ENCODE peak calls at places on chromosomes 16 and 17, in five cellular contexts. B is left ventricle myocardium inferior, M is hepatocyte, Z is HCT116, K is GM23338. O is an unnamed sample. For H3K4me1, the result is how much of the 10 kb centered on the place peaks cover.

GRCh38 chr17:58308985-58309917 is 19.3 kb downstream of the TSPOAP1 start:
- DNase-seq in M (no peak), Z (no peak), K (no peak), B (no peak), O (peak)

GRCh38 chr17:29618272-29619065 is 4.2 kb downstream of the CORO6 start:
- DNase-seq in Z (no peak), B (no peak), M (no peak), K (peak), O (no peak)

GRCh38 chr17:20993863-20994778 is 48.7 kb downstream of the USP22 start:
- DNase-seq in K (no peak), B (no peak), Z (no peak), M (peak), O (peak)

GRCh38 chr17:55219939-55220338 is 44.8 kb upstream of the HLF start:
- DNase-seq in K (no peak), M (no peak), Z (no peak), B (no peak), O (no peak)

GRCh38 chr17:60422162-60422665 is at the start of gene CHCT1:
- DNase-seq in B (no peak), K (peak), M (no peak), Z (no peak), O (peak)

GRCh38 chr17:19331134-19331533 is 31.4 kb downstream of the B9D1 start:
- DNase-seq in B (no peak), M (no peak), K (no peak), Z (no peak), O (no peak)

GRCh38 chr17:36512641-36513040 is 22.0 kb downstream of the MYO19 start:
- DNase-seq in K (no peak), Z (no peak), M (no peak), B (no peak), O (no peak)

GRCh38 chr16:3656491-3657468 is 2.3 kb downstream of the DNASE1 start:
- DNase-seq in K (no peak), M (no peak), B (no peak), Z (no peak), O (peak)

GRCh38 chr17:37818689-37819088 is 73.8 kb upstream of the HNF1B start:
- DNase-seq in K (no peak), B (no peak), M (no peak), Z (peak), O (peak)

GRCh38 chr17:66229783-66230538 is 746 bp upstream of the APOH start:
- DNase-seq in M (no peak), K (no peak), Z (no peak), B (no peak), O (no peak)

GRCh38 chr17:34503804-34504203 is 75.6 kb upstream of the TMEM132E start:
- DNase-seq in Z (no peak), K (no peak), M (peak), B (peak), O (peak)

GRCh38 chr16:88941933-88942909 is 34.8 kb downstream of the CBFA2T3 start:
- DNase-seq in Z (peak), B (peak), M (peak), K (peak), O (peak)

GRCh38 chr17:56045907-56046306 is 107.4 kb upstream of the ANKFN1 start:
- DNase-seq in K (peak), M (no peak), B (no peak), Z (no peak), O (no peak)

GRCh38 chr17:50072130-50072529 is 16.2 kb downstream of the ITGA3 start:
- DNase-seq in M (no peak), K (no peak), B (no peak), Z (no peak), O (no peak)

GRCh38 chr16:48054881-48055601 is 100.8 kb downstream of the ABCC12 start:
- DNase-seq in M (peak), Z (peak), K (peak), B (no peak), O (peak)

GRCh38 chr16:9134739-9135138 is 43.3 kb downstream of the HAPSTR1 start:
- DNase-seq in Z (peak), B (no peak), M (peak), K (peak), O (peak)

GRCh38 chr17:66630379-66630778 is 204.5 kb upstream of the CACNG5 start:
- DNase-seq in K (no peak), Z (no peak), B (no peak), M (no peak), O (no peak)

GRCh38 chr17:55659661-55660060 is 63.0 kb downstream of the TMEM100 start:
- DNase-seq in M (no peak), B (no peak), Z (no peak), K (no peak), O (no peak)

GRCh38 chr16:22726868-22727267 is 87.1 kb upstream of the HS3ST2 start:
- DNase-seq in K (no peak), B (no peak), M (no peak), Z (no peak), O (no peak)

GRCh38 chr17:77436058-77436442 is 295.3 kb downstream of the SEC14L1 start:
- DNase-seq in M (peak), B (peak), Z (no peak), K (peak), O (no peak)

GRCh38 chr17:67620088-67620487 is 97.6 kb upstream of the NOL11 start:
- DNase-seq in M (no peak), Z (no peak), K (no peak), B (no peak), O (no peak)

GRCh38 chr17:66304304-66305174 is 2.1 kb downstream of the PRKCA start:
- DNase-seq in B (no peak), Z (no peak), K (peak), M (no peak), O (no peak)

GRCh38 chr17:40497704-40498103 is 3.7 kb downstream of the TNS4 start:
- DNase-seq in M (no peak), Z (no peak), B (no peak), K (no peak), O (no peak)

GRCh38 chr16:17784073-17784472 is 313.3 kb upstream of the XYLT1 start:
- DNase-seq in B (no peak), K (peak), Z (no peak), M (peak), O (no peak)

GRCh38 chr16:87607223-87607622 is 4.9 kb downstream of the JPH3 start:
- DNase-seq in M (no peak), Z (no peak), B (no peak), K (no peak), O (no peak)

GRCh38 chr17:74545456-74546230 is at the start of gene CD300C:
- DNase-seq in M (no peak), K (no peak), B (peak), Z (no peak), O (peak)

GRCh38 chr16:58086381-58087208 is 42.6 kb downstream of the CFAP20 start:
- DNase-seq in B (no peak), K (no peak), M (no peak), Z (no peak), O (no peak)

GRCh38 chr17:57868007-57868774 is 18.3 kb upstream of the MRPS23 start:
- DNase-seq in K (peak), M (peak), B (peak), Z (peak), O (peak)

GRCh38 chr16:4800290-4801041 is 2.0 kb downstream of the ROGDI start:
- DNase-seq in K (no peak), Z (no peak), M (no peak), B (peak), O (peak)

GRCh38 chr17:81552244-81553017 is at the start of gene FAAP100:
- DNase-seq in B (peak), Z (peak), K (peak), M (peak), O (peak)

GRCh38 chr17:66351053-66351452 is 48.6 kb downstream of the PRKCA start:
- DNase-seq in Z (no peak), B (no peak), K (no peak), M (no peak), O (peak)

GRCh38 chr17:7855643-7856080 is 796 bp downstream of the TMEM88 start:
- DNase-seq in B (no peak), Z (no peak), M (no peak), K (no peak), O (no peak)

GRCh38 chr17:60154616-60155426 is 5.0 kb downstream of the CA4 start:
- DNase-seq in Z (no peak), K (peak), M (no peak), B (no peak), O (peak)

GRCh38 chr16:10870808-10871156 is 6.2 kb upstream of the CIITA start:
- DNase-seq in M (no peak), B (no peak), K (no peak), Z (no peak), O (no peak)

GRCh38 chr16:86365513-86366040 is 144.8 kb upstream of the FOXF1 start:
- DNase-seq in M (no peak), B (no peak), K (no peak), Z (no peak), O (no peak)
- H3K4me1 ChIP-seq in M (under half), B (under half), K (under half), Z (under half), O (under half)

GRCh38 chr17:83025636-83026280 is 53.7 kb upstream of the METRNL start:
- DNase-seq in K (no peak), B (no peak), Z (no peak), M (no peak), O (no peak)
- H3K27ac ChIP-seq in K (no peak), B (no peak), Z (no peak), M (no peak), O (no peak)

GRCh38 chr16:67166035-67166882 is 1.7 kb downstream of the HSF4 start:
- DNase-seq in B (no peak), M (no peak), K (no peak), Z (no peak), O (no peak)
- H3K4me1 ChIP-seq in B (half or more), M (under half), K (under half), Z (under half), O (half or more)

DNA sequence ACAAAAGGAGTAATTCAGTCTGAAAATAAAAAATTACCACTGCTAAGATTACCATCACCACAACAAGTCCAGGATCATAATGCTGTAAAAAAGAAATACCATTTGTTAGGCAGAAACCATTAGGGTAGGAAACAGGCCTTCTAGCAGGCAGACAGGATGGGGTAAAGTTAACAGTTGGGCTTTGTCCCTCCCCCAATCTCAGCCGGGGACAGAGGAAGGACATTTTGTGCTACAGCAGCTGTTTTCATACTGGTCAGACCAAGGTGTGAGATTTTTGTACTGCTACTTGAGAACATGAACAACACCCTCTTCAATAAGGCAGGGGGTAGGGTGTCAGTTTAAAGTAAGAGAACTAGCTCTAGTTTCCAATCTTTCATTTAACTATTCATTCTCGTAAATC is 49.2 kb upstream of the ITGA2B start:
- DNase-seq in Z (no peak), B (no peak), M (no peak), K (peak), O (no peak)
- H3K27ac ChIP-seq in Z (no peak), B (peak), M (no peak), K (peak), O (peak)

GRCh38 chr17:64348666-64349065 is 42.0 kb downstream of the PECAM1 start:
- DNase-seq in B (no peak), Z (no peak), M (no peak), K (no peak), O (no peak)
- H3K4me1 ChIP-seq in B (under half), Z (under half), M (under half), K (under half), O (under half)

DNA sequence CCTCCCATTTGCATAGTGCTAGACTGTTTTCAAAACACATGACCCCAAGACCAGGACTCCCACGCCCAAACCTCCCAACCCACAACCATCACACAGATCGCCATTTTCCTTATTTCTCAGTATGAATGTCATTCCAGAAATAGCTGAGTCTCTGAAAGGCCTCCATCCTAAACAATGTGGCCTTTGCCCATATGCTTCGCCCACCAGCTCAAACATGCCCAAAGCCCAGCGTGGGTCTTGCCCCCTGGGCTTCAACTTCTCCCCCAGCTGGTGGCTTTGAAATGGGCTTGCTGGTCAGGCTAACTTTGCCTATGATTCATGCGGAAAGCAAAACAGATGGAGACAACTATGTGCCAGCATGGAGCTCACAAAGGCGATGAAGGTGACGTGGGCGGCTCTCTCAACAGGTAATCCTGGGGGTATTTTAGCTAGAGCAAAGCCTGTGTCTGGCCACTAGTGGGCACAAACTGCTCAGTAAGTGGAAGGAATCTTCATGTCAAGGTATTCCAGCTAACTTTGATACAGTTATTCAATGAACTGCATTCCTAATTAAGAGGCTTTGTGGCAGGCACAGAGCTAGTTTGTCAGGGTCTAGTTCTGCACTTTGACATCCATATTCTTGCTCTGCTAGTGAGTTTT is 17.1 kb downstream of the PMP22 start:
- DNase-seq in B (no peak), K (peak), M (no peak), Z (no peak), O (no peak)
- H3K27ac ChIP-seq in B (peak), K (no peak), M (no peak), Z (no peak), O (no peak)

GRCh38 chr16:27408602-27409031 is 6.6 kb downstream of the IL21R start:
- DNase-seq in B (no peak), K (no peak), Z (no peak), M (no peak), O (no peak)

GRCh38 chr16:27408012-27408601 is 6.1 kb downstream of the IL21R start:
- DNase-seq in B (no peak), M (no peak), K (no peak), Z (no peak), O (no peak)

GRCh38 chr16:27406729-27407128 is 4.8 kb downstream of the IL21R start:
- DNase-seq in Z (no peak), M (no peak), K (no peak), B (no peak), O (no peak)

GRCh38 chr16:27405546-27406451 is 3.8 kb downstream of the IL21R start:
- DNase-seq in K (no peak), B (no peak), M (no peak), Z (no peak), O (no peak)

GRCh38 chr16:27407158-27407557 is 5.2 kb downstream of the IL21R start:
- DNase-seq in Z (no peak), M (no peak), K (no peak), B (no peak), O (no peak)
- H3K4me1 ChIP-seq in Z (under half), M (under half), K (under half), B (under half), O (under half)

DNA sequence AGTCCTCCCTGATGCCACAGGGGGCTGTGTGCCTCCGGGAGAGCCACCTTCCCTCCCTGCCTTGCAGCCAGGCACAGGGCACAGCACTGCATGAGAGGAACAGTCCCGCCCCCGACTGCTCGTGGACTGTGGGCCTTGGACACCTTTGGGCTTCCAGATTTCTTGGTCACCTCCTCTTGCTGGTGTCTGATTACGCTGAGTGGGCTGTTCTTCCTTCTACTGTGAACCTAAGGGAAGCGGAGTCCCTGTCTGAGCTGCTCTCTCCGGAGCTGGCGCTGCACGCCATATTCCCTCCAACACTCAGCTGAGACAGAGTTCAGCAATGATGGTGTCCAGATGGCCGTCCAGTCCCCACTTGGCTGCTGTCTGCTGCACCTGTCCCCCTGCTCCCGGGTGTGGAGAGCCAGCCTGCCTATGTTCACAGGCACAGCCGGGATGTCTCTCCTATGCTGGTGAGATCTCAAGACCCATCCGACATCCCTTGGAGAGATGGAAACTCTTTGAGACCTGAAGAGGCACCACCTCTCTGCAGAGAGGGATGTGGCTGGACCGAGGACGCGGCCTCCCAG is 171.7 kb downstream of the ENGASE start:
- DNase-seq in B (no peak), Z (no peak), M (no peak), K (no peak), O (no peak)
- H3K27ac ChIP-seq in B (no peak), Z (no peak), M (no peak), K (no peak), O (no peak)

GRCh38 chr16:86511317-86512161 is 1.2 kb downstream of the FOXF1 start:
- DNase-seq in B (no peak), Z (no peak), M (no peak), K (no peak), O (no peak)

GRCh38 chr16:86512301-86512859 is 2.1 kb downstream of the FOXF1 start:
- DNase-seq in Z (no peak), K (no peak), B (no peak), M (no peak), O (no peak)

GRCh38 chr16:86509759-86510464 is 415 bp upstream of the FOXF1 start:
- DNase-seq in B (peak), Z (no peak), K (peak), M (peak), O (peak)

GRCh38 chr16:86508947-86509758 is 1.2 kb upstream of the FOXF1 start:
- DNase-seq in K (peak), B (peak), M (peak), Z (peak), O (no peak)

DNA sequence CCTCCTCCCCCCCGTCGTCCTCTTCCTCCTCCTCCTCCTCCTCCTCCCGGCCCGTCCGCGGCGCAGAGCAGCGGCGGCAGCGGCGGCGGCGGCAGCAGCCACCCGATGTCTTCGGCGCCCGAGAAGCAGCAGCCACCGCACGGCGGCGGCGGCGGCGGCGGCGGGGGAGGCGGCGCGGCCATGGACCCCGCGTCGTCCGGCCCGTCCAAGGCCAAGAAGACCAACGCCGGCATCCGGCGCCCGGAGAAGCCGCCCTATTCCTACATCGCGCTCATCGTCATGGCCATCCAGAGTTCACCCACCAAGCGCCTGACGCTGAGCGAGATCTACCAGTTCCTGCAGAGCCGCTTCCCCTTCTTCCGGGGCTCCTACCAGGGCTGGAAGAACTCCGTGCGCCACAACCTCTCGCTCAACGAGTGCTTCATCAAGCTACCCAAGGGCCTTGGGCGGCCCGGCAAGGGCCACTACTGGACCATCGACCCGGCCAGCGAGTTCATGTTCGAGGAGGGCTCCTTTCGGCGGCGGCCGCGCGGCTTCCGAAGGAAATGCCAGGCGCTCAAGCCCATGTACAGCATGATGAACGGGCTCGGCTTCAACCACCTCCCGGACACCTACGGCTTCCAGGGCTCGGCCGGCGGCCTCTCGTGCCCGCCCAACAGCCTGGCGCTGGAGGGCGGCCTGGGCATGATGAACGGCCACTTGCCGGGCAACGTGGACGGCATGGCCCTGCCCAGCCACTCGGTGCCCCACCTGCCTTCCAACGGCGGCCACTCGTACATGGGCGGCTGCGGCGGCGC is at the start of gene FOXF1:
- DNase-seq in Z (no peak), K (peak), B (no peak), M (no peak), O (no peak)
- H3K4me1 ChIP-seq in Z (under half), K (under half), B (half or more), M (under half), O (under half)

O was measured in lower lobe of right lung.